ENCODE peak calls at places on chromosome 2, in five cellular contexts. J is stomach, U is heart left ventricle, X is K562, D is thyroid gland. P is an unnamed sample.

GRCh38 chr2:239526038-239526437 is 125.2 kb upstream of the HDAC4 start:
- DNase-seq in J (no peak), U (no peak), X (no peak), D (no peak), P (no peak)

GRCh38 chr2:26976242-26976641 is 5.8 kb downstream of the MAPRE3 start:
- DNase-seq in J (no peak), D (no peak), U (no peak), X (no peak), P (no peak)

GRCh38 chr2:127648321-127648720 is 2.4 kb downstream of the GPR17 start:
- DNase-seq in D (no peak), X (no peak), U (no peak), J (no peak), P (no peak)

GRCh38 chr2:98134138-98134537 is 47.2 kb downstream of the VWA3B start:
- DNase-seq in J (no peak), U (peak; percentile 56), D (no peak), X (no peak), P (peak; percentile 62)

GRCh38 chr2:46241344-46241743 is 55.9 kb upstream of the EPAS1 start:
- DNase-seq in U (no peak), J (no peak), X (no peak), D (no peak), P (no peak)

GRCh38 chr2:219650426-219651248 is 23.2 kb downstream of the SLC4A3 start:
- DNase-seq in X (no peak), U (no peak), J (no peak), D (no peak), P (no peak)

GRCh38 chr2:126902152-126902835 is 3.6 kb downstream of the TEX51 start:
- DNase-seq in J (peak; percentile 24), X (no peak), D (no peak), U (no peak), P (no peak)

GRCh38 chr2:188475945-188476344 is 184.3 kb downstream of the GULP1 start:
- DNase-seq in U (no peak), X (no peak), J (no peak), D (no peak), P (no peak)

GRCh38 chr2:201950606-201951005 is 83.0 kb upstream of the FZD7 start:
- DNase-seq in D (no peak), X (no peak), U (no peak), J (no peak), P (no peak)

GRCh38 chr2:45263147-45263546 is 253.9 kb upstream of the SIX2 start:
- DNase-seq in U (no peak), J (no peak), X (no peak), D (no peak), P (no peak)

GRCh38 chr2:139122711-139123158 is 342.5 kb upstream of the NXPH2 start:
- DNase-seq in D (no peak), J (no peak), U (no peak), X (no peak), P (no peak)

GRCh38 chr2:16392647-16393482 is 272.8 kb downstream of the CYRIA start:
- DNase-seq in U (no peak), X (no peak), D (no peak), J (no peak), P (no peak)

GRCh38 chr2:127639111-127639474 is 6.9 kb upstream of the GPR17 start:
- DNase-seq in D (no peak), J (no peak), X (no peak), U (no peak), P (no peak)

GRCh38 chr2:20074001-20074648 is 22.7 kb upstream of the LAPTM4A start:
- DNase-seq in U (peak; percentile 78), D (no peak), X (no peak), J (peak; percentile 72), P (no peak)

GRCh38 chr2:117979911-117980341 is 33.9 kb downstream of the CCDC93 start:
- DNase-seq in X (no peak), D (no peak), J (no peak), U (no peak), P (no peak)

GRCh38 chr2:37877457-37878315 is 47.4 kb upstream of the RMDN2 start:
- DNase-seq in U (no peak), D (no peak), J (no peak), X (peak; percentile 65), P (no peak)

GRCh38 chr2:98507940-98508689 is 63.5 kb downstream of the INPP4A start:
- DNase-seq in X (peak; percentile 81), U (peak; percentile 75), D (peak; percentile 14), J (no peak), P (no peak)

GRCh38 chr2:170432823-170433222 is 254.9 kb downstream of the MYO3B start:
- DNase-seq in J (no peak), D (no peak), X (no peak), U (no peak), P (no peak)

GRCh38 chr2:42047488-42048317 is at the start of gene PKDCC:
- DNase-seq in D (peak; percentile 82), U (peak; percentile 90), J (peak; percentile 77), X (peak; percentile 96), P (peak; percentile 83)

GRCh38 chr2:231287696-231288095 is 89.3 kb downstream of the ARMC9 start:
- DNase-seq in U (no peak), J (no peak), D (no peak), X (no peak), P (no peak)

GRCh38 chr2:168323456-168324058 is 76.2 kb upstream of the STK39 start:
- DNase-seq in J (no peak), X (no peak), D (no peak), U (no peak), P (no peak)
- TF ChIP-seq POLR2A in J (no peak), X (no peak), D (no peak), U (no peak), P (no peak)

GRCh38 chr2:215363461-215364156 is 51.8 kb downstream of the ATIC start:
- DNase-seq in D (no peak), U (no peak), X (no peak), J (no peak), P (no peak)
- TF ChIP-seq POLR2A in D (no peak), U (no peak), X (no peak), J (no peak), P (no peak)

DNA sequence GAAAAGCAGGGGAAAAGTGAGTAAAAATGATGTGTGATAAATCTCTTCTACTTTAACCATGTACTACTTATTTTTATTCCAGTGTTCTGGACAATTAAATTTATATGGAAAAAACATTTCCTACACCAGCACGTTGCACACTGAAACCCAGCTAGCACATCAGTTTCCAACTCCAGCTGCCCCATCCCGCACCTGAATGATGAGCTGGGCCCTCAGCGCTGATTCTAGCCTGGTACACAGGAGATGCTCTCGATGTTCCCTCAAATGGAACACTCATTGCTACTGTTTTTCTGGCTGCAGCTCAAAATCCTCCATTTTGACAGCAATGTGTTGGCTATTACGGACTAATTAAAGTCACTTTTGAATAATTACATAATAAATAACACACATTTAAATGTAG is 783.1 kb upstream of the FSHR start:
- DNase-seq in X (no peak), D (no peak), U (no peak), J (no peak), P (no peak)
- TF ChIP-seq POLR2A in X (no peak), D (no peak), U (no peak), J (no peak), P (no peak)

DNA sequence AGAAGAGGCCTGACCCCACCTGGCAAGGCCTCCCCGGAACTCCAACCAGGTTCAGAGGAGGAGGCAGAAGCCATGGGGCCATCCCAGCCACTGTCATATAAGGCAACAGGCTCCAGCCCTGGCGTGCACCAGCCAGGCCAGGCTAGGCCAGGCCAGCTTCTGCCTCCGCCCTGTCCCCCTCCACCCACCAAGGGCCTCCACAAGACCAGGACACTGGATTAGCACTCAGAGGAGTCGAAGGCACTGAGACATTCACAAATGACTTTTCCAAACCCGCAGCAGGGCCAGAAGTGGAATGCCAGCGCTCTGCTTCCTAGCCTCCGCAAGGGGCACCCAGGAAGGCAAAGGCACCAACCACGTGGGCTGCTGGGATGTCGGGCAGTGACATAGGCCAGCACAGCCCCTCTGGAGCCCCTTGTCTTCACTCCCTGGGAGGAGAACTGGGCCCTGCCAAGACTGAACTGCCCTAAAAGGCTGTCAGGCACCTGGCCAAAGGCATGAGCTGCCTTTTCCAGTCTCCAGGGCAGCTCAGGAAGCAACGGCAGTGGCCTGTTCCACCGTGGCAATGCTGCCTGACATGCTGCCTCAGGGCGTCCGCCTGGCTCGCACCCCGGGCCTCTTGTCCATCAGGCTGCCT is 37.6 kb upstream of the SEMA4C start:
- DNase-seq in J (peak; percentile 61), D (peak; percentile 74), U (peak; percentile 94), X (no peak), P (no peak)
- TF ChIP-seq POLR2A in J (no peak), D (no peak), U (no peak), X (no peak), P (no peak)

DNA sequence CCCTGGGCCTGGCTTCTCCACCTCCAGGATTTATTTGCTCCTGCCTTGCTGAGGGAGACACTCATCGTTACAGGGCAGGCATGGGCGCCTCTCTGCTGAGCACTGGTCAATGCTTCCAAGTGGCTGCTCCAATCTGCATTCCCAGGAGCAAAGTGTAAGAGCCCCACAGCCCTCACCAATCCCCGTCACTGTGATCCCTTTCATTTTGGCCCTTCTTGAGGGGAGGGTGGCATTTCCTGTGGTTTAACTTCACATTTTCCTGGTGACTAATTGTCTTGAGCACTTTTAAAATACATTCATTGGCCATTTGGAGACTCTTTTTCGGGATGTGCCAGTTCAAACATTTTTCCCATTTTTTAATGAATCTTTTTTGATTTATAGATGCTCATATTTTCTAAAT is 33.0 kb downstream of the TPO start:
- DNase-seq in U (no peak), J (no peak), X (no peak), D (no peak), P (no peak)
- TF ChIP-seq POLR2A in U (no peak), J (no peak), X (no peak), D (no peak), P (no peak)

GRCh38 chr2:28390857-28391563 is 1.6 kb upstream of the FOSL2 start:
- DNase-seq in D (peak; percentile 66), X (peak; percentile 27), J (peak; percentile 81), U (peak; percentile 93), P (no peak)
- TF ChIP-seq POLR2A in D (peak; percentile 8), X (no peak), J (peak; percentile 7), U (no peak), P (no peak)

DNA sequence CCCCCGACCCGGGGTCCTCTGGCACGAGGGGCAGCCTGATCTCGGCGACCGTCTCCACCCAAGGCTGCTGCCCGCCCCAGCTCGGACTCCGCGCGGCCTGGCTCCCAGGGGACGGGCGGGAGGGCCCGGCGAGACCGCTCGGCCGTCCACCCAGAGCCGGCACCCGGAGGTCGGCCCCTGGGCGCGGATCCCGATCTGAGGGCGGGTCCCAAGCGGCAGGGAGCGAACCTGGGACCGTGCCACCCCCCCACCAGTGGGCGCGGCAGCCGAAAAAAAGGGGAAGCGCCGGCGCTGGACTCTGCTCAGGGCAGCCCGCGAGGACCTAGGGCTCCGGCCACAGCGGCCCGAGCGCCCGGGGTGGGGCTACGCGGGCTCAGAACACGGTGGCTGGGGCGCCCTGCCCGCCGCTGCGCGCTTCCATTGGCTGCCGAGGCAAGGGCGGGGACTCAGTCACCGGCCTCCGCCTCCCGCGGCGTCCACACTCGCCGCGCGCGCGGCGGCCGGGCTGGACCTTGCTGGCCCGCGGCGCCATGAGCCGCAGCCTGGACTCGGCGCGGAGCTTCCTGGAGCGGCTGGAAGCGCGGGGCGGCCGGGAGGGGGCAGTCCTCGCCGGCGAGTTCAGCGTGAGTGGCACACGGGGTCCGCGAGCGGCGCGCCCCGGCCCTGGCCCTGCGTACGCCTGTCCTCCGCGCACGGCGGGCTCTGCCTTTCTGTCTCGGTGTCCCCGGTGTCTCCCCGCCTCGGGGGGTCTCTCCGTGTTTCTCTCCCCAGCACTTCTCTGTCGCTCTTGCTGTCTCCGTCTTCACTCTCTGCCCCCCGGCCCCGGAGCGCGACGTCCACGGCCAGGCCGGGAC is at the start of gene PTPN18:
- DNase-seq in J (peak; percentile 94), X (peak; percentile 95), U (peak; percentile 94), D (peak; percentile 91), P (peak; percentile 70)
- TF ChIP-seq POLR2A in J (no peak), X (peak; percentile 76), U (no peak), D (peak; percentile 90), P (no peak)

GRCh38 chr2:36489296-36489695 is 108.7 kb downstream of the FEZ2 start:
- DNase-seq in D (no peak), J (no peak), U (no peak), X (no peak), P (no peak)
- TF ChIP-seq POLR2A in D (no peak), J (no peak), U (no peak), X (no peak), P (no peak)

P was measured in GM12891.